ENCODE peak calls at places on chromosomes 1 and 21, in five cellular contexts. D is neural progenitor cell; Y is stomach; L is CD4-positive, alpha-beta T cell; X is CD4-positive, CD25-positive, alpha-beta regulatory T cell. G is an unnamed sample.

GRCh38 chr1:109786531-109787021 is 22.9 kb upstream of the EPS8L3 start:
- DNase-seq in L (no peak), X (no peak), Y (peak), D (no peak), G (peak)

GRCh38 chr1:213015099-213016050 is at the start of gene ANGEL2:
- DNase-seq in L (peak), Y (peak), X (peak), D (peak), G (peak)

GRCh38 chr1:32266926-32267645 is 16.0 kb downstream of the LCK start:
- DNase-seq in X (peak), Y (no peak), L (no peak), D (no peak), G (no peak)

GRCh38 chr1:116006486-116006964 is 30.2 kb downstream of the SLC22A15 start:
- DNase-seq in Y (no peak), D (no peak), X (peak), L (no peak), G (no peak)

GRCh38 chr21:35908311-35909078 is 151.8 kb downstream of the SETD4 start:
- DNase-seq in X (no peak), L (no peak), D (peak), Y (no peak), G (no peak)

GRCh38 chr1:63688302-63688701 is 85.5 kb upstream of the ROR1 start:
- DNase-seq in X (no peak), L (no peak), D (no peak), Y (no peak), G (no peak)

GRCh38 chr1:43405219-43405875 is 15.6 kb downstream of the SZT2 start:
- DNase-seq in Y (no peak), L (no peak), D (no peak), X (no peak), G (no peak)

GRCh38 chr1:26923711-26924110 is 2.2 kb downstream of the NUDC start:
- DNase-seq in X (no peak), D (no peak), L (no peak), Y (no peak), G (no peak)

GRCh38 chr1:178232949-178233348 is 139.0 kb downstream of the RASAL2 start:
- DNase-seq in Y (no peak), X (no peak), L (no peak), D (no peak), G (no peak)

GRCh38 chr1:76764638-76765572 is 102.4 kb upstream of the ST6GALNAC5 start:
- DNase-seq in X (no peak), D (peak), L (no peak), Y (no peak), G (no peak)

GRCh38 chr1:239243003-239243402 is 143.4 kb upstream of the CHRM3 start:
- DNase-seq in X (no peak), L (no peak), Y (no peak), D (peak), G (no peak)

GRCh38 chr1:64471724-64472276 is 1.9 kb downstream of the CACHD1 start:
- DNase-seq in X (no peak), D (peak), L (no peak), Y (no peak), G (no peak)

GRCh38 chr1:182054698-182055326 is 6.7 kb downstream of the ZNF648 start:
- DNase-seq in D (peak), L (peak), X (peak), Y (no peak), G (no peak)

GRCh38 chr1:230632273-230632873 is 9.9 kb upstream of the COG2 start:
- DNase-seq in Y (peak), L (no peak), D (peak), X (peak), G (no peak)

GRCh38 chr21:42117229-42118048 is 46.3 kb downstream of the UMODL1 start:
- DNase-seq in L (peak), X (peak), Y (peak), D (peak), G (no peak)

GRCh38 chr21:27885296-27885711 is 918.4 kb upstream of the ADAMTS5 start:
- DNase-seq in D (no peak), L (no peak), X (no peak), Y (no peak), G (peak)

GRCh38 chr1:28176492-28177470 is at the start of gene PTAFR:
- DNase-seq in D (no peak), X (no peak), L (no peak), Y (no peak), G (no peak)

GRCh38 chr1:8089535-8090228 is 63.6 kb upstream of the ERRFI1 start:
- DNase-seq in X (no peak), Y (no peak), L (no peak), D (no peak), G (no peak)

GRCh38 chr1:71658295-71658694 is 577.5 kb upstream of the ZRANB2 start:
- DNase-seq in D (no peak), X (no peak), L (no peak), Y (no peak), G (no peak)

GRCh38 chr1:240310226-240310925 is 218.7 kb downstream of the FMN2 start:
- DNase-seq in D (no peak), L (no peak), X (no peak), Y (no peak), G (no peak)

GRCh38 chr1:160432371-160432786 is 32.0 kb downstream of the VANGL2 start:
- DNase-seq in L (no peak), X (peak), D (no peak), Y (no peak), G (no peak)

GRCh38 chr1:54977938-54978337 is 2.5 kb upstream of the TMEM61 start:
- DNase-seq in L (no peak), X (no peak), Y (peak), D (no peak), G (peak)

GRCh38 chr1:88302843-88303486 is 381.1 kb upstream of the PKN2 start:
- DNase-seq in D (peak), Y (no peak), X (no peak), L (no peak), G (no peak)

GRCh38 chr1:36223373-36223995 is 759 bp upstream of the THRAP3 start:
- DNase-seq in Y (no peak), L (no peak), D (peak), X (peak), G (no peak)

GRCh38 chr21:43277481-43278351 is 108.9 kb downstream of the CRYAA start:
- DNase-seq in L (no peak), X (no peak), Y (no peak), D (peak), G (no peak)

GRCh38 chr1:43666608-43667007 is 16.7 kb downstream of the KDM4A start:
- DNase-seq in Y (no peak), D (no peak), L (no peak), X (no peak), G (no peak)

GRCh38 chr1:27016376-27016775 is 3.7 kb upstream of the TENT5B start:
- DNase-seq in Y (no peak), L (no peak), X (no peak), D (no peak), G (no peak)

GRCh38 chr1:59682405-59683080 is 132.2 kb upstream of the HOOK1 start:
- DNase-seq in X (no peak), Y (no peak), L (no peak), D (peak), G (no peak)

GRCh38 chr1:59684698-59685097 is 130.1 kb upstream of the HOOK1 start:
- DNase-seq in X (no peak), Y (no peak), L (no peak), D (no peak), G (no peak)

GRCh38 chr1:59678065-59678808 is 136.5 kb upstream of the HOOK1 start:
- DNase-seq in Y (no peak), L (no peak), X (no peak), D (peak), G (no peak)

GRCh38 chr1:59678809-59679228 is 135.9 kb upstream of the HOOK1 start:
- DNase-seq in L (no peak), X (no peak), D (peak), Y (no peak), G (no peak)

DNA sequence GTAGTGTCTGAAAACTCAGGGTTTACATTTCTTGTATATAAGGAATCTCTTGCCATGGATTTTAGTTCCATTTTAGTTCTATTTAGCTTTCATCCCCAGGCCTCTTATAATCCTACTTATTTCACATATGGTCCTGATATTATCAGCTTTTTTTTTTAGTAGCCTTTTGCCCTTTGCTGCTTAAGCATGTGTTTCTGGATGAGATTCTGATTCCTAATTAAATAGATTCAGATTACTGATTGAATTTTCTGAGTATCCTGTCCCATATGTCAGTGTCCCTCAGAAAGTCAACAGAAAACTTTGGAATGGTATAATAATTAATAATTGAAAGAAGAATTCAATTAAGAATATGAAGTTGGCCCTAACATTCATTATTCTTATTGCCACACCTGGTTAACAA is 134.7 kb upstream of the HOOK1 start:
- DNase-seq in L (no peak), Y (no peak), D (no peak), X (no peak), G (no peak)
- H3K27ac ChIP-seq in L (no peak), Y (no peak), D (no peak), X (no peak), G (no peak)

DNA sequence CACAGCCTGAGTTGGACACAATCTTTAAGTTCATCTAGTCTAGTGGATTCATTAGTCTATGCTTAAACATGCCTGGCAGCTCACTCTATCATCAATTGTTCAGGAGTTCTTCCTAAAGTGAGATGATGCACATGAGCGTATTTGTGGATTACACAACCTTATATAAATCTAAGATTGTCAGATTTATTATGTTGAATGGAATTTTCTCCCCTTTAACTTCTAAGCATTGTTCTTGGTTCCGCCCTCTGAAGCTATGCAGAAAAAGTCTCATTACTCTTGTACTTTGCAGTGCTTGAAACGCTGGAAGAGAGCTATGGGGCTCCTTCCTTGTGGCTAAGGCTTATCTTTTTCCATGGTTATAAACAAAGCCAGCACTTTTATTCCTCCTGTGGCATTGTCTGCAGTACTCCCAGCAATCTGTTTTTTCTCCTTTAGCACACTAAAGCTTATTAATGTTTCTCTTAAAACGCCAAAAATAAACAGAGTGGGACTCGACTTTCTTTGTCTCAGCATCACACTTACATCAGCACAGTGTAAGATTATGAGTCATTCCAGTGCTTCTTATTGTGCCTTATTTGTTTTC is 316.8 kb upstream of the CAMK1G start:
- DNase-seq in Y (no peak), D (no peak), L (no peak), X (no peak), G (no peak)
- H3K27ac ChIP-seq in Y (no peak), D (no peak), L (no peak), X (no peak), G (no peak)

DNA sequence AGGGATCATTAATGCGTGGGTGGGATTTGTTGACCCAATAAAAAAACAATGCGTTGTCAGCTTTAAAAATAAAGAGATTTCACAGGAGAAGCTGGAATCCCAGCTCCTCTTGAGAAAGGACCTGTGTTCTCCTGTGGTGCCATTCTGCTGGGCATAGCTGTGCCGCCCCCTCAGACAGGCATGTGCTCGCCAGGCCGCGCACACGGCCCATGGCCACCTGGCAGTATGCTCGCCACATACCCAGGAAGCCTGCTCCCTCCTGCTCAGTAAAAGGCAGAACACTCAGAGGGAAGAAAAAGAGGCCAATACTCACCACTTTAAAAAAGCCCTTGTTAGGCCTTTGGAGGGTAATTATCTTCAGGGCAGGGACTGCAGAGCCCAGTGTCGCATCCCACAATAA is 13.1 kb downstream of the THAP3 start:
- DNase-seq in L (no peak), Y (no peak), X (no peak), D (no peak), G (no peak)
- H3K27ac ChIP-seq in L (no peak), Y (no peak), X (no peak), D (no peak), G (peak)

GRCh38 chr1:220843481-220844011 is 35.7 kb upstream of the HLX start:
- DNase-seq in L (no peak), Y (no peak), X (no peak), D (no peak), G (no peak)
- H3K27ac ChIP-seq in L (no peak), Y (no peak), X (no peak), D (no peak), G (no peak)

GRCh38 chr1:41627491-41628280 is 143.2 kb upstream of the EDN2 start:
- DNase-seq in X (no peak), Y (no peak), L (no peak), D (no peak), G (no peak)

GRCh38 chr1:41629136-41629535 is 144.7 kb upstream of the EDN2 start:
- DNase-seq in Y (no peak), L (no peak), X (no peak), D (no peak), G (no peak)

GRCh38 chr1:41631154-41631553 is 146.7 kb upstream of the EDN2 start:
- DNase-seq in D (no peak), L (no peak), X (no peak), Y (no peak), G (no peak)

GRCh38 chr1:41631971-41632370 is 147.5 kb upstream of the EDN2 start:
- DNase-seq in X (no peak), Y (no peak), D (no peak), L (no peak), G (no peak)

GRCh38 chr1:41629571-41629970 is 145.1 kb upstream of the EDN2 start:
- DNase-seq in Y (no peak), D (no peak), L (no peak), X (no peak), G (no peak)
- H3K27ac ChIP-seq in Y (no peak), D (no peak), L (no peak), X (no peak), G (no peak)

DNA sequence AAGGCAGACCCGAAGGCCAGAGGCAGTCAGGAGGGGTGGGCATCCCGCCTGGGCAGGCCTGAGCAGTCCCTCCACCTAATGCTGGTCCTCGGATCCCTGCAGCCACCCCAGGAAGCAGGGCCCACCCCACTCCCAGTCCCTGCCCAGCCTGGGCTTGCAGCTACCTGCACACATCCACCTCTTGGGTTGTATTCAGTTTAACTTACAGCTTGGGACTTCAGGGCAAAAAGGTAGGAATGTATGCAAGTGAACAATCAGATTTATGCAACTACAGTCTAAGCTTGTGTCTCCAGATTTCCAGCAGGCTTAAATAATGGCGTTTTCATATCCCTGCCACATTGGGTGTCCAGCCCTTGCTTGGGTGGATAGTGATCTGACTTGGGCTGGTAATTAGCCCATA is 17.4 kb downstream of the LDLRAP1 start:
- DNase-seq in D (no peak), X (no peak), Y (no peak), L (no peak), G (no peak)
- H3K27ac ChIP-seq in D (no peak), X (peak), Y (no peak), L (peak), G (no peak)

GRCh38 chr1:223209992-223210785 is 67.1 kb upstream of the TLR5 start:
- DNase-seq in Y (no peak), X (no peak), L (no peak), D (no peak), G (no peak)

GRCh38 chr1:223209293-223209898 is 66.3 kb upstream of the TLR5 start:
- DNase-seq in D (no peak), X (no peak), Y (no peak), L (no peak), G (no peak)

GRCh38 chr1:223208164-223209075 is 65.4 kb upstream of the TLR5 start:
- DNase-seq in D (no peak), X (no peak), Y (no peak), L (no peak), G (peak)

GRCh38 chr1:223204424-223204823 is 61.4 kb upstream of the TLR5 start:
- DNase-seq in L (no peak), Y (no peak), X (no peak), D (no peak), G (peak)

DNA sequence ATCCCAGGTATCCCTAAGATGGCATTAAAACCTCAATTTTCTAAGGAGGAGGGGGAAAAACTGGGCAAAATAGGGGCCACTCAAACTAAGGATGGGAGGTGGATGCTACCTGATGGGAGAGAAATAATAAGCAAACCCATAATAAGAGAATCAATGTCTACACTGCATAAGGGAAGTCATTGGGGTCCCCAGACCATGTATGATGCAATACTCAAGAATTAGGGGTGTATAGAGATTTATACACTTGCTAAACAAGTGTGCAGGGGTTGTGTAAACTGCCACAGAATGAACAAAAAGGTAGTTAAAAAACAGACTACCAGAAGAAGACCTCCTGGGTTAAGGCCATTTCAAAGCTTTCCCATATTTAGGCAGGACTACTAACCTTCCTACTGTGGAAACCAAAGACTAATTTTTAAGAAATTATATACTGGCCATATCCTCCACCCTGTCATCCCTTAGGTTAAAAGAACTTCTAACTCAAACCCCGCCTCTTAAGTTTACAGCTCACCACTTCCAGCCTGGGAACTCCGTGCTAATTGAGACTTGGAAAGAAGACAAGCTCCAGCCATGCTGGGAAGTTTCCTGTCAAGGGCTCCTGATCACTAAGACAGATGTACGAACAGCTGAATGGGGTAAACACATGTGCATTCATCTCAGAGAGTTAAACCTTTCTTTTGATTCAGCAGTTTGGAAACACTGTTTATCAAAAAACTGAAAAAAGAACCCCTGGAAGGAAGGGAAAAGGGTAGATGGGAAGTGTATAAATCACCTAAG is 64.4 kb upstream of the TLR5 start:
- DNase-seq in L (no peak), X (no peak), D (no peak), Y (no peak), G (no peak)
- H3K27ac ChIP-seq in L (no peak), X (no peak), D (no peak), Y (no peak), G (no peak)

GRCh38 chr1:186662752-186663151 is 17.5 kb downstream of the PTGS2 start:
- DNase-seq in X (no peak), D (no peak), L (no peak), Y (no peak), G (no peak)
- H3K27ac ChIP-seq in X (no peak), D (no peak), L (no peak), Y (no peak), G (no peak)

G was measured in coronary artery.